ENCODE peak calls at places on chromosomes 7 and 10, in four cellular contexts. R is amygdala, N is GM23338, J is germinal center. F is an unnamed sample.

GRCh38 chr7:99829520-99830160 is 1.8 kb downstream of the CYP3A43 start:
- DNase-seq in R (no peak), J (no peak), N (no peak), F (no peak)

GRCh38 chr7:92798517-92799249 is 37.7 kb downstream of the CDK6 start:
- DNase-seq in N (no peak), J (no peak), R (no peak), F (peak; percentile 19)

GRCh38 chr10:121952226-121952625 is 22.8 kb downstream of the NSMCE4A start:
- DNase-seq in R (no peak), J (no peak), N (no peak), F (no peak)

GRCh38 chr10:16967000-16967865 is 150.0 kb upstream of the RSU1 start:
- DNase-seq in N (no peak), R (no peak), J (no peak), F (no peak)

GRCh38 chr10:47045331-47045861 is 134.2 kb downstream of the PTPN20 start:
- DNase-seq in R (no peak), J (no peak), N (no peak), F (no peak)

GRCh38 chr10:15136960-15137359 is 31.5 kb downstream of the NMT2 start:
- DNase-seq in R (no peak), J (no peak), N (no peak), F (no peak)

GRCh38 chr10:98748298-98748697 is 301.6 kb upstream of the HPS1 start:
- DNase-seq in N (peak; percentile 83), R (no peak), J (peak; percentile 5), F (no peak)

GRCh38 chr10:60236869-60237524 is 152.7 kb downstream of the ANK3 start:
- DNase-seq in J (peak; percentile 72), N (no peak), R (no peak), F (peak; percentile 32)

GRCh38 chr10:131760416-131761166 is 140.2 kb upstream of the PPP2R2D start:
- DNase-seq in N (peak; percentile 51), J (no peak), R (no peak), F (peak; percentile 58)